ENCODE peak calls at places on chromosome 19, in six cellular contexts. One of them, this sample, is unnamed.

GRCh38 chr19:30231408-30232318 is 140.5 kb upstream of the ZNF536 start:
- DNase-seq in choroid plexus epithelial cell: no peak
- DNase-seq in glutamatergic neuron: no peak
- DNase-seq in colonic mucosa: no peak
- DNase-seq in SK-N-SH: no peak
- DNase-seq in WERI-Rb-1: no peak
- DNase-seq in this sample: no peak

GRCh38 chr19:33192010-33192409 is 2.1 kb upstream of the LRP3 start:
- DNase-seq in choroid plexus epithelial cell: no peak
- DNase-seq in glutamatergic neuron: no peak
- DNase-seq in colonic mucosa: no peak
- DNase-seq in SK-N-SH: peak
- DNase-seq in WERI-Rb-1: no peak
- DNase-seq in this sample: peak

GRCh38 chr19:56156768-56157167 is 15.7 kb downstream of the ZNF444 start:
- DNase-seq in choroid plexus epithelial cell: no peak
- DNase-seq in glutamatergic neuron: no peak
- DNase-seq in colonic mucosa: peak
- DNase-seq in SK-N-SH: no peak
- DNase-seq in WERI-Rb-1: no peak
- DNase-seq in this sample: no peak

GRCh38 chr19:58010507-58010906 is 7.9 kb upstream of the ZNF606 start:
- DNase-seq in choroid plexus epithelial cell: no peak
- DNase-seq in glutamatergic neuron: no peak
- DNase-seq in colonic mucosa: no peak
- DNase-seq in SK-N-SH: no peak
- DNase-seq in WERI-Rb-1: no peak
- DNase-seq in this sample: no peak

GRCh38 chr19:57850553-57851017 is 926 bp downstream of the ZNF587 start:
- DNase-seq in choroid plexus epithelial cell: peak
- DNase-seq in glutamatergic neuron: peak
- DNase-seq in colonic mucosa: peak
- DNase-seq in SK-N-SH: peak
- DNase-seq in WERI-Rb-1: peak
- DNase-seq in this sample: no peak

GRCh38 chr19:34732548-34733255 is 1.3 kb upstream of the ZNF181 start:
- DNase-seq in choroid plexus epithelial cell: no peak
- DNase-seq in glutamatergic neuron: no peak
- DNase-seq in colonic mucosa: peak
- DNase-seq in SK-N-SH: peak
- DNase-seq in WERI-Rb-1: no peak
- DNase-seq in this sample: no peak

GRCh38 chr19:46898731-46899130 is 37.9 kb downstream of the ARHGAP35 start:
- DNase-seq in choroid plexus epithelial cell: peak
- DNase-seq in glutamatergic neuron: no peak
- DNase-seq in colonic mucosa: no peak
- DNase-seq in SK-N-SH: no peak
- DNase-seq in WERI-Rb-1: no peak
- DNase-seq in this sample: no peak

GRCh38 chr19:43432866-43433673 is 18.4 kb downstream of the TEX101 start:
- DNase-seq in choroid plexus epithelial cell: peak
- DNase-seq in glutamatergic neuron: peak
- DNase-seq in colonic mucosa: peak
- DNase-seq in SK-N-SH: peak
- DNase-seq in WERI-Rb-1: peak
- DNase-seq in this sample: no peak

GRCh38 chr19:18091217-18091608 is 4.5 kb upstream of the IL12RB1 start:
- DNase-seq in choroid plexus epithelial cell: no peak
- DNase-seq in glutamatergic neuron: no peak
- DNase-seq in colonic mucosa: peak
- DNase-seq in SK-N-SH: no peak
- DNase-seq in WERI-Rb-1: no peak
- DNase-seq in this sample: no peak

GRCh38 chr19:29896790-29897189 is 45.2 kb upstream of the URI1 start:
- DNase-seq in choroid plexus epithelial cell: no peak
- DNase-seq in glutamatergic neuron: no peak
- DNase-seq in colonic mucosa: no peak
- DNase-seq in SK-N-SH: no peak
- DNase-seq in WERI-Rb-1: no peak
- DNase-seq in this sample: no peak

GRCh38 chr19:18058208-18059009 is 28.3 kb downstream of the IL12RB1 start:
- DNase-seq in choroid plexus epithelial cell: peak
- DNase-seq in glutamatergic neuron: peak
- DNase-seq in colonic mucosa: peak
- DNase-seq in SK-N-SH: peak
- DNase-seq in WERI-Rb-1: peak
- DNase-seq in this sample: no peak

GRCh38 chr19:35907377-35907745 is 734 bp downstream of the TYROBP start:
- DNase-seq in choroid plexus epithelial cell: no peak
- DNase-seq in glutamatergic neuron: no peak
- DNase-seq in colonic mucosa: no peak
- DNase-seq in SK-N-SH: peak
- DNase-seq in WERI-Rb-1: peak
- DNase-seq in this sample: no peak

GRCh38 chr19:18119243-18120105 is 21.9 kb downstream of the MAST3 start:
- DNase-seq in choroid plexus epithelial cell: no peak
- DNase-seq in glutamatergic neuron: no peak
- DNase-seq in colonic mucosa: no peak
- DNase-seq in SK-N-SH: no peak
- DNase-seq in WERI-Rb-1: no peak
- DNase-seq in this sample: no peak

GRCh38 chr19:5130371-5131030 is 161.6 kb downstream of the KDM4B start:
- DNase-seq in choroid plexus epithelial cell: no peak
- DNase-seq in glutamatergic neuron: no peak
- DNase-seq in colonic mucosa: no peak
- DNase-seq in SK-N-SH: no peak
- DNase-seq in WERI-Rb-1: peak
- DNase-seq in this sample: no peak

GRCh38 chr19:44822670-44823372 is 13.9 kb downstream of the BCAM start:
- DNase-seq in choroid plexus epithelial cell: no peak
- DNase-seq in glutamatergic neuron: no peak
- DNase-seq in colonic mucosa: no peak
- DNase-seq in SK-N-SH: no peak
- DNase-seq in WERI-Rb-1: no peak
- DNase-seq in this sample: no peak

GRCh38 chr19:56403261-56403660 is 871 bp upstream of the ZNF583 start:
- DNase-seq in choroid plexus epithelial cell: peak
- DNase-seq in glutamatergic neuron: no peak
- DNase-seq in colonic mucosa: no peak
- DNase-seq in SK-N-SH: no peak
- DNase-seq in WERI-Rb-1: no peak
- DNase-seq in this sample: no peak

GRCh38 chr19:51552996-51553725 is 17.9 kb upstream of the ZNF175 start:
- DNase-seq in choroid plexus epithelial cell: peak
- DNase-seq in glutamatergic neuron: peak
- DNase-seq in colonic mucosa: peak
- DNase-seq in SK-N-SH: peak
- DNase-seq in WERI-Rb-1: no peak
- DNase-seq in this sample: no peak

GRCh38 chr19:29590278-29590677 is 15.8 kb upstream of the POP4 start:
- DNase-seq in choroid plexus epithelial cell: no peak
- DNase-seq in glutamatergic neuron: no peak
- DNase-seq in colonic mucosa: no peak
- DNase-seq in SK-N-SH: no peak
- DNase-seq in WERI-Rb-1: no peak
- DNase-seq in this sample: no peak

GRCh38 chr19:31350693-31351211 is 1.5 kb upstream of the TSHZ3 start:
- DNase-seq in choroid plexus epithelial cell: peak
- DNase-seq in glutamatergic neuron: peak
- DNase-seq in colonic mucosa: no peak
- DNase-seq in SK-N-SH: peak
- DNase-seq in WERI-Rb-1: peak
- DNase-seq in this sample: no peak

DNA sequence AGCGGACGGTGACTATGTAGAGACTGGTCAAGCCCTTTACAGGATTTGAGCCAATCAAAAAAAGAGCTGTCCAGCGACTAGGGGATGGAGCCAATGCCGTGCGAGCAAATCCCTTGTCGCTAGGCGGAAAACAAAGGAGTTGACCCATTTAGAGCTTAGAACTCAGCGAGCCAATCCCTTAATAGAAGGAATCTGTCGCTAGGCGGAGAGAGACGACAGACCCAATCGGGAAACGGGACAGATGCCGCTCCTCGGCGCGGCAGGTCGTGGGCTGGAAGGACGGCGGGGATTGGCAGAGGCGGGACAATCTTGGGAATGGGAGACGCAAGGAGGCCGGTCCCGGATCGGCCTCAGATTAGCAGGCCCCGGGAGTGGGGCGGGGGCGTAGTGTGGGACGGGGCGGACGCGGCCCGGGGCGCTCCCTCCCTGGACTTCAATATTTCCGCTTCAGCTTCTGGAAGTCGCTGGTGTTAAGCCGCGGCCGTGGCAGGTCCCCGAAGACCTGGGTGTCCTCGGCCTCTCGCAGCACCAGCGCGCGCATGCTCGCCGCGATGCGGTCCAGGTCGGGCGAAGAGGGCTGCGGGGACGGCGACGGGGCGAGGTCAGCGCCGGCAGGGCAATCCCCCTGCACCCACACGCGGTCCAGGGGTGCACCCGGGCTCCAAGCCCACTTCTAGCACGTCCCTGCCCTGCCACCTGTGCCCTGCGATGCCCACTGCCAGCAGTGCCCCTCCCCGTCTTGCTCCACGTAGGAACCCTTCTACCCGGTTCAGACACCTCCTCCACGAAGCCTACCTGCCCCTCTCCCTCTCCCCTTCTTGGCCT is 2.3 kb upstream of the PNKP start:
- DNase-seq in choroid plexus epithelial cell: peak
- DNase-seq in glutamatergic neuron: peak
- DNase-seq in colonic mucosa: peak
- DNase-seq in SK-N-SH: peak
- DNase-seq in WERI-Rb-1: peak
- DNase-seq in this sample: peak
- TF ChIP-seq CTCF in choroid plexus epithelial cell: peak
- TF ChIP-seq CTCF in glutamatergic neuron: peak
- TF ChIP-seq CTCF in colonic mucosa: no peak
- TF ChIP-seq CTCF in SK-N-SH: no peak
- TF ChIP-seq CTCF in WERI-Rb-1: no peak
- TF ChIP-seq CTCF in this sample: peak

GRCh38 chr19:3275068-3275582 is 50.7 kb downstream of the CELF5 start:
- DNase-seq in choroid plexus epithelial cell: peak
- DNase-seq in glutamatergic neuron: peak
- DNase-seq in colonic mucosa: no peak
- DNase-seq in SK-N-SH: no peak
- DNase-seq in WERI-Rb-1: peak
- DNase-seq in this sample: no peak
- TF ChIP-seq CTCF in choroid plexus epithelial cell: peak
- TF ChIP-seq CTCF in glutamatergic neuron: no peak
- TF ChIP-seq CTCF in colonic mucosa: no peak
- TF ChIP-seq CTCF in SK-N-SH: peak
- TF ChIP-seq CTCF in WERI-Rb-1: no peak
- TF ChIP-seq CTCF in this sample: no peak

GRCh38 chr19:897442-898039 is 4.3 kb downstream of the RNU6-9 start:
- DNase-seq in choroid plexus epithelial cell: no peak
- DNase-seq in glutamatergic neuron: peak
- DNase-seq in colonic mucosa: no peak
- DNase-seq in SK-N-SH: peak
- DNase-seq in WERI-Rb-1: no peak
- DNase-seq in this sample: peak
- TF ChIP-seq CTCF in choroid plexus epithelial cell: peak
- TF ChIP-seq CTCF in glutamatergic neuron: peak
- TF ChIP-seq CTCF in colonic mucosa: no peak
- TF ChIP-seq CTCF in SK-N-SH: peak
- TF ChIP-seq CTCF in WERI-Rb-1: peak
- TF ChIP-seq CTCF in this sample: peak

DNA sequence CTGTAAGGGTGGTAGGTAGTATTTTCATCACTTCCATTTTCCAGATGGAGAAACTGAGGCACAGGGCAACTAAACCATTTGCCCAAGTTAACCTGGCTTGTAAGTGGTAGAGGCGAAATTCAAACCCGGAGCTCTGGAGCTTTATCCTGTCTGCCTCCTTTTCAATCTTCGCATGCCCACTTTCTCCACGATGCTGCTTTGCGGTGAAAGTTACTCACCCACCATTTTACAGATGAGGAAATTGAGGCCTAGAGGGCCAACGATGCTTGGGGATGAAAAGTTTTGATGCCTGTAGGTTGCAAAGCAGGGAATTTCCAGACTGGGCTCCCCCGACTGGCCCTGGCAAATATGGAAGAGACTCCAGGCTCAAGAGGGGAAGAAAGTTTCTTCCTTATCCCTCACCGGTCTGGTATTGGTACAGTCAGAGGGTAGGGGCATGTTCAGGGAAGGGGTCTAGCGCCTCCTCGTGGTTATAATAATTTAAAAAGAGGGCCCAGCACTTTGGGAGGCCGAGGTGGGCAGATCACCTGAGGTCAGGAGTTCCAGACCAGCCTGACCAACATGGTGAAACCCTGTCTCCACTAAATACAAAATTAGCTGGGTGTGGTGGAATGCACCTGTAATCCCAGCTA is 1.9 kb upstream of the SH2D3A start:
- DNase-seq in choroid plexus epithelial cell: peak
- DNase-seq in glutamatergic neuron: no peak
- DNase-seq in colonic mucosa: no peak
- DNase-seq in SK-N-SH: peak
- DNase-seq in WERI-Rb-1: no peak
- DNase-seq in this sample: no peak
- TF ChIP-seq CTCF in choroid plexus epithelial cell: peak
- TF ChIP-seq CTCF in glutamatergic neuron: peak
- TF ChIP-seq CTCF in colonic mucosa: peak
- TF ChIP-seq CTCF in SK-N-SH: peak
- TF ChIP-seq CTCF in WERI-Rb-1: peak
- TF ChIP-seq CTCF in this sample: peak

DNA sequence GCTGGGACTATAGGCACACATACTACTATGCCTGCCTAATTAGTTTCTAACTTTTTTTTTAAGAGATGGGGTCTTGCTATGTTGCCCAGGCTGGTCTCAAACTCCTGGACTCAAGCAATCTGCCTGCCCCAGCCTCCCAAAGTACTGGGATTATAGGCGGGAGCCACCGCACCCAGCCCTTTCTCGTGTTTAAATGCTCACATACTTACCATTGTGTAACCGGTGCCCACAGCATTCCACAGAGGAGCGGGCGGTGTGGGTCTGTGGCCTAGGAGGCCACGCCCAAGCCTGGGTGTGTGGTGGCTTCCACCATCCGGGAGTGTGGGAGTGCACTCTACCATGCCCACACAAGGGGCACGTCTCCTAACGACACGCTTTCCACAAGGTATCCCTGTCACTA is 7.7 kb downstream of the LMNB2 start:
- DNase-seq in choroid plexus epithelial cell: no peak
- DNase-seq in glutamatergic neuron: no peak
- DNase-seq in colonic mucosa: no peak
- DNase-seq in SK-N-SH: no peak
- DNase-seq in WERI-Rb-1: no peak
- DNase-seq in this sample: no peak
- TF ChIP-seq CTCF in choroid plexus epithelial cell: no peak
- TF ChIP-seq CTCF in glutamatergic neuron: no peak
- TF ChIP-seq CTCF in colonic mucosa: no peak
- TF ChIP-seq CTCF in SK-N-SH: no peak
- TF ChIP-seq CTCF in WERI-Rb-1: no peak
- TF ChIP-seq CTCF in this sample: no peak

This sample was measured in chondrocyte.